ENCODE peak calls at places on chromosomes 16 and 17, in nine cellular contexts. F is pancreas, P is fibroblast of pulmonary artery, T is stomach, N is lower lobe of right lung, G is cardiac fibroblast, M is sigmoid colon, R is lower leg skin, A is kidney. E is an unnamed sample.

GRCh38 chr17:32813021-32813420 is 63.9 kb downstream of the MYO1D start:
- DNase-seq in F (no peak), P (peak), T (no peak), N (no peak), G (peak), M (no peak), R (no peak), A (no peak), E (peak)

GRCh38 chr17:806346-807145 is 24.4 kb downstream of the MRM3 start:
- DNase-seq in F (no peak), P (no peak), T (no peak), N (no peak), G (no peak), M (no peak), R (no peak), A (no peak), E (no peak)

GRCh38 chr17:7634384-7634783 is 4.4 kb downstream of the SHBG start:
- DNase-seq in F (no peak), P (peak), T (no peak), N (no peak), G (peak), M (no peak), R (no peak), A (peak), E (peak)

GRCh38 chr17:63932721-63933120 is 590 bp upstream of the CD79B start:
- DNase-seq in F (no peak), P (no peak), T (no peak), N (no peak), G (no peak), M (no peak), R (no peak), A (no peak), E (no peak)

GRCh38 chr16:80735846-80736245 is 68.6 kb downstream of the CDYL2 start:
- DNase-seq in F (no peak), P (no peak), T (no peak), N (no peak), G (no peak), M (no peak), R (no peak), A (no peak), E (no peak)

GRCh38 chr17:44916059-44916780 is 920 bp upstream of the GFAP start:
- DNase-seq in F (no peak), P (peak), T (no peak), N (peak), G (peak), M (no peak), R (no peak), A (no peak), E (no peak)

GRCh38 chr16:69890114-69890890 is 60.8 kb upstream of the CLEC18A start:
- DNase-seq in F (no peak), P (peak), T (peak), N (no peak), G (peak), M (peak), R (peak), A (peak), E (peak)

GRCh38 chr17:58517928-58518609 is 3.6 kb upstream of the MTMR4 start:
- DNase-seq in F (peak), P (peak), T (peak), N (peak), G (peak), M (peak), R (peak), A (peak), E (peak)

GRCh38 chr17:77645441-77646430 is 312.8 kb upstream of the TNRC6C start:
- DNase-seq in F (no peak), P (peak), T (no peak), N (no peak), G (peak), M (no peak), R (no peak), A (no peak), E (no peak)

DNA sequence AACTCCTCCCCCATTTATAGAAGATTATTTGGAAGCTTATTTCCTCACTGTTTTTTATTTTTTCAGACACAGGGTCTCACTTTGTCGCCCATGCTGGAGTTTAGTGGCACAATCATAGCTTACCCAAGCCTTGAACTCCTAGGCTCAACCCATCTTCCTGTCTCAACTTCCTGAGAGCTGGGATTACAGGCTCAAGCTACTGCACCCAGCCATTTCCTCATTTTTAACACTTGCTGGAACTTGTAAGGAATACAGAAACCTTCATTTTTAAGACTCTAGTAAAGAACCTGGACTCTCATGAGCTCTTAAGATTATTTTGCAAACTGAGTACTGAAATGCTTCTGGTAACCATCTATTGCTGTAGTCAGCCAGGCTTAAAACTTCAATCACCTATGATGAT is 29.9 kb downstream of the KANSL1 start:
- DNase-seq in F (no peak), P (no peak), T (no peak), N (no peak), G (no peak), M (no peak), R (no peak), A (no peak), E (no peak)
- TF ChIP-seq CTCF in F (no peak), P (no peak), T (no peak), N (no peak), G (no peak), M (no peak), R (no peak), A (no peak), E (no peak)

GRCh38 chr17:80718428-80718827 is 173.8 kb downstream of the RPTOR start:
- DNase-seq in F (no peak), P (no peak), T (no peak), N (no peak), G (no peak), M (no peak), R (no peak), A (no peak), E (no peak)
- H3K4me3 ChIP-seq in F (no peak), P (no peak), T (no peak), N (no peak), G (no peak), M (no peak), R (no peak), A (no peak), E (no peak)

GRCh38 chr16:88516666-88517065 is 53.5 kb upstream of the ZC3H18 start:
- DNase-seq in F (no peak), P (no peak), T (no peak), N (no peak), G (no peak), M (no peak), R (no peak), A (no peak), E (no peak)

GRCh38 chr16:88521674-88522073 is 48.5 kb upstream of the ZC3H18 start:
- DNase-seq in F (no peak), P (no peak), T (no peak), N (no peak), G (no peak), M (no peak), R (no peak), A (no peak), E (no peak)

GRCh38 chr16:88522276-88522949 is 47.8 kb upstream of the ZC3H18 start:
- DNase-seq in F (no peak), P (no peak), T (no peak), N (no peak), G (no peak), M (no peak), R (no peak), A (no peak), E (no peak)

GRCh38 chr16:88519240-88519639 is 51.0 kb upstream of the ZC3H18 start:
- DNase-seq in F (no peak), P (no peak), T (no peak), N (no peak), G (no peak), M (no peak), R (no peak), A (no peak), E (no peak)

DNA sequence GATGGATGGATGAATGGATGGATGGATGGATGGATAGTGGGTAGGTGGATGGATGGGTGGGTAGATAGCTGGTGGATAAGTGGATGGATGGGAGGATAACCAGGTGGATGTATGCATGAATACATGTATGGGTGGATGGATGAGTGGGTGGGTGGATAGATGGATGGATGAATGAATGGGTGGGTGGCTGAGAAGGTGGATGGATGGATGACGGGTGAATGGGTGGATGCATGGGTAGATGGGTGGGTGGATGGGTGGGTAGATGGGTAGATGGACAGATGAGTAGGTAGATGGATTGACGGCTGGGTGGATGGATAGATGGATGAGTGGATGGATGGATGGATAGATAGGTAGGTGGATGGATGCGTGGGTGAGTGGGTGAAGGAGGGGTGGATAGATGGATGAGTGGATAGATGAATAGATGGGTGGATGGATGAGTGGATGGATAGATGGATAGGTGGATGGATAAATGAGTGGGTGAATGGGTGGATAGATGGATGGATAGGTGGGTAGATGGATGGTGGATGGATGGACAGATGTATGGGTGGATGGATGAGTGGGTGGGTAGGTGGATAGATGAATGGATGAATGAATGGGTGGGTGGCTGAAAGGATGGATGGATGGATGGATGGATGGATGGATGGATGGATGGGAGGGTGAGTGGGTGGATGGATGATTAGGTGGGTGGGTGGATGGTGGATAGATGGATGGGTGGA is 50.1 kb upstream of the ZC3H18 start:
- DNase-seq in F (no peak), P (no peak), T (no peak), N (no peak), G (no peak), M (no peak), R (no peak), A (no peak), E (no peak)
- TF ChIP-seq CTCF in F (no peak), P (no peak), T (no peak), N (no peak), G (no peak), M (no peak), R (no peak), A (no peak), E (no peak)

DNA sequence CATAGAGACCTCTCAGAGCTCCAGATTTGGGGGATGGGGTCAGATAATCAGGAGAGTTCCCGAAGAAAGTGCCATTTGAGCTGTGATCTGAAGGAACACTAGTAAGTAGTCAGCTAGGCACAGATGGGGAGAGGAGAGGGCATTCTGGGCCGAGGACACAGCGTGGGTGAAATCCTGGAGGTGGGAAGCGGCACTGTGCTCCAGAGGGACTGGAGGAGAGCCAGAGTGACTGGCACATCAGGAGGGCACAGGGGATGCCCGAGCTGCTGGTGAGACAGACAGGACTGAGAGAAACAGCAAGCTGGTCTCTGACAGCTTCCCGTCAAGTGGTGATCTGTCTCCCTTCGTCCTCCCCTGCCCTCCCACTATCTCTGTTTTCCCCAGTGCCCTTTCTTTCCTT is 40.6 kb downstream of the KNOP1 start:
- DNase-seq in F (no peak), P (no peak), T (no peak), N (no peak), G (no peak), M (no peak), R (no peak), A (no peak), E (no peak)
- H3K4me3 ChIP-seq in F (no peak), P (no peak), T (no peak), N (no peak), G (no peak), M (no peak), R (no peak), A (no peak), E (no peak)

GRCh38 chr16:76607317-76607716 is 330.1 kb downstream of the CNTNAP4 start:
- DNase-seq in F (no peak), P (no peak), T (no peak), N (no peak), G (no peak), M (no peak), R (no peak), A (no peak), E (no peak)
- TF ChIP-seq CTCF in F (no peak), P (no peak), T (no peak), N (no peak), G (no peak), M (no peak), R (no peak), A (no peak), E (no peak)

GRCh38 chr17:69572747-69573146 is 158.2 kb downstream of the MAP2K6 start:
- DNase-seq in F (no peak), P (no peak), T (no peak), N (no peak), G (no peak), M (no peak), R (no peak), A (no peak), E (no peak)

GRCh38 chr17:69573396-69573795 is 158.9 kb downstream of the MAP2K6 start:
- DNase-seq in F (no peak), P (no peak), T (no peak), N (no peak), G (no peak), M (no peak), R (no peak), A (no peak), E (no peak)

GRCh38 chr17:69575346-69575761 is 160.9 kb downstream of the MAP2K6 start:
- DNase-seq in F (no peak), P (peak), T (no peak), N (no peak), G (peak), M (no peak), R (no peak), A (no peak), E (peak)

GRCh38 chr17:69577098-69577497 is 162.6 kb downstream of the MAP2K6 start:
- DNase-seq in F (no peak), P (no peak), T (no peak), N (no peak), G (no peak), M (no peak), R (no peak), A (no peak), E (no peak)

DNA sequence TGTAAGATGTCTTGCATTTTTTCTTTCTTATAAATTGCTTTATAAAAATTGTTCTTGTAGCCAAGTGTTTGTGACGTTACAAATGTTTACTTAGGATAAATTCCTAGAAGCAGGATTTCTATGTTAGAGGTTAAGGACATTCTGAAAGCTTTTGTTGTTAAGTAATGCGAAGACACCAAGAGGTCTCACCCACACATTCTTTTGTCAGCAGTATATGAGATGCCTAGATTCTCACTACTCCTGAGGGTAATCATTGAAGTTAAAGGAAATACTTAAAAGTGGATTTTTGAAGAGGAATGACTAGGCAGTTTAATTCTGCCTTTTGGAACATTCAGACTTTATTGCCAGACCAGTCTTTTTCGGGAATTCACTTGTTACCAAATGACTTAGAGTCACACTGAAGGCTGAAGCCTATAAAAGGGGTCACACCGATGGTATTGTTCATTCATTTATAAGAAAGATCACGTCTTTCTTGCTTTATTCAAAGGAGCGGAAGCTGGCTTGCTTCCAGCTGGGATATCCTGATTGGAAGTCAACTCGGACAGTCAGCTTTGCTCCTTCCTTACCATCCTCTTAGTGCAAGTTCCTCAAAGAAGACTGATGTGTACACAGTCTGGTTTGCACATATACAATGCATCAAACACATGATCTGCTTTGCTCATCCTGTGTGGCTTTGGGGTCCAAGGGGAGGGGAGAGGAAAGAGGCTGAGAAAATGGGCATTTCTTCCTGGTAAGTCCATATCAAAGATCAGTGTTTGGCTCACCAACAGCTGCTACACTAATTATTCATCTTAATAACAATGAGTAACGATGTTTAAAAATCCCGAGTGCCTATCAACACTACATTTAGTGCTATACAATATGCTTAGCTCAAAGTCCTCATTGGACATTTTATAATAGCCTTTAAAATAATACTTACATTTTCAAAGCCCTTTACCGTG is 160.0 kb downstream of the MAP2K6 start:
- DNase-seq in F (no peak), P (peak), T (no peak), N (no peak), G (peak), M (no peak), R (no peak), A (no peak), E (peak)
- H3K4me3 ChIP-seq in F (no peak), P (no peak), T (no peak), N (no peak), G (no peak), M (no peak), R (no peak), A (no peak), E (no peak)

GRCh38 chr16:19900590-19900989 is 15.9 kb upstream of the GPRC5B start:
- DNase-seq in F (no peak), P (no peak), T (no peak), N (no peak), G (no peak), M (no peak), R (no peak), A (peak), E (no peak)
- TF ChIP-seq CTCF in F (no peak), P (no peak), T (no peak), N (no peak), G (peak), M (no peak), R (no peak), A (no peak), E (no peak)

GRCh38 chr17:35448214-35448898 is at the start of gene SLFN13:
- DNase-seq in F (peak), P (peak), T (peak), N (peak), G (peak), M (peak), R (peak), A (peak), E (peak)

GRCh38 chr17:35447494-35447893 is 1.1 kb downstream of the SLFN13 start:
- DNase-seq in F (no peak), P (no peak), T (no peak), N (no peak), G (no peak), M (no peak), R (no peak), A (no peak), E (no peak)

GRCh38 chr17:35449371-35449931 is 885 bp upstream of the SLFN13 start:
- DNase-seq in F (no peak), P (no peak), T (peak), N (peak), G (peak), M (peak), R (no peak), A (peak), E (peak)

DNA sequence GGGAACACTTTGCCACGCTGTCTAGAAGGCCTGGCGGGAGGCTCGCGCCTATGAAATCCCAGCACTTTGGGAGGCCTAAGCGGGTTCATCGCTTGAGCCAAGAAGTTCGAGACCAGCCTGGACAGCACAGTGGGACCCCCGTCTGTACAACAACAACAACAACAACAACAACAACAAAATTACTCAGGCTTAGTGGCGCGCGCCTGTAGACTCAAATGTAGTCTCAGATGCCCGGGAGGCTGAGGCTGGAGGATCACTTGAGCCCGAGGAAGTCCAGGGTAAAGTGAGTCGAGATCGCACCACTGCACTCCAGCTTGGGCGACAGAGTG is 297 bp upstream of the SLFN13 start:
- DNase-seq in F (no peak), P (no peak), T (no peak), N (no peak), G (no peak), M (no peak), R (no peak), A (no peak), E (no peak)
- H3K4me3 ChIP-seq in F (peak), P (peak), T (peak), N (peak), G (peak), M (peak), R (no peak), A (no peak), E (peak)

DNA sequence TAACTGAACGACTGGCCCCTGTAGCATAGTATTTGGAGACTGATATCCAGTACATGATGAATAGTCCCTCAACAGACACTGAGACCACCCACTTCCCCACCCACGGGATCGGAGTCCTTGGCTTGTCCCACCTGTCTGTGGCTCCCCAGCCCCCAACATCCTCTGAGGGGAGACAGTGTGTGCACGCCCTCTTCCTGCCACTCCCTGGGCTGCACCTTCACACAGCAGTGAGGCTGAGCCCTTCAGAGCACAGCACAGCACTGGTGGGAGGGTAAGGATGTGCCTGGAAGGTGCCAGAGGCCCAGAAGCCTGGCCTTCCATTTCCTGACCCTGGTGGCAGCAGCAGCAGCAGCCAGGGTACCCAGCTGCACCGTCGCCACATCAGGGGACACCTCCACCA is 11.0 kb downstream of the DNASE1 start:
- DNase-seq in F (no peak), P (no peak), T (no peak), N (no peak), G (no peak), M (no peak), R (no peak), A (peak), E (no peak)
- TF ChIP-seq CTCF in F (no peak), P (no peak), T (no peak), N (no peak), G (no peak), M (no peak), R (no peak), A (no peak), E (no peak)

DNA sequence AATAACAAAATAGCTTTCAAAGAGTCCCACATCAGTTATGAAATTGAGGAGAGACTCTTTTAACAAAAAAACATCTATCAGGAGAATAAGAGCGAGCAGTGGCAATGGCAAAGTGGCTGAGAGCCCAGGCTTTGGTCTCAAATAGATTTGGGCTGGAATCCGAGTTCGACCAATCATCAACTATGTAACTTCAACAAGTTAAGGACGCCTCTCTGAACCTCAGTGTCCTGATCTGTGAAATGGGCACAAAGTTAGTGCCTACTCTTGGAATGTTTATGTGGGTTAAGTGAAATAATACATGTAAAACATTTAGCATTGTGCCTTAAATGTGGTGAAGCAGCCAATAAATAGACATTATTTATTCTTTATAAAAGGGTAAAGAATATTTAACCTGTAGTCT is 45.4 kb downstream of the CFDP1 start:
- DNase-seq in F (no peak), P (no peak), T (no peak), N (no peak), G (no peak), M (no peak), R (no peak), A (no peak), E (no peak)
- H3K4me3 ChIP-seq in F (no peak), P (no peak), T (no peak), N (no peak), G (no peak), M (no peak), R (no peak), A (no peak), E (no peak)